ENCODE peak calls at places on chromosomes 4 and X, in ten cellular contexts. M is Karpas-422; F is testis; H is lung; K is astrocyte; J is CD8-positive, alpha-beta memory T cell; Y is body of pancreas; N is HCT116; I is effector memory CD4-positive, alpha-beta T cell; E is heart left ventricle. X is an unnamed sample.

GRCh38 chr4:61068745-61069144 is 131.4 kb upstream of the ADGRL3 start:
- DNase-seq in M (no peak), F (no peak), H (no peak), K (peak; percentile 62), J (no peak), Y (no peak), N (no peak), I (no peak), E (peak; percentile 30), X (no peak)

GRCh38 chrX:9339603-9340569 is 125.0 kb upstream of the TBL1X start:
- DNase-seq in M (no peak), F (peak; percentile 55), H (no peak), K (no peak), J (peak; percentile 47), Y (no peak), N (no peak), I (no peak), E (peak; percentile 56), X (no peak)

GRCh38 chr4:184309241-184310170 is 91.8 kb upstream of the ENPP6 start:
- DNase-seq in M (no peak), F (no peak), H (no peak), K (no peak), J (no peak), Y (no peak), N (no peak), I (no peak), E (no peak), X (no peak)

GRCh38 chrX:38484607-38485498 is 76.5 kb upstream of the TSPAN7 start:
- DNase-seq in M (no peak), F (peak; percentile 14), H (no peak), K (no peak), J (no peak), Y (no peak), N (no peak), I (no peak), E (no peak), X (no peak)

GRCh38 chr4:94634266-94634665 is 123.5 kb upstream of the BMPR1B start:
- DNase-seq in M (no peak), F (no peak), H (no peak), K (no peak), J (no peak), Y (no peak), N (no peak), I (no peak), E (no peak), X (no peak)

GRCh38 chrX:3384330-3384729 is 37.9 kb upstream of the MXRA5 start:
- DNase-seq in M (no peak), F (no peak), H (no peak), K (peak; percentile 84), J (no peak), Y (no peak), N (no peak), I (no peak), E (no peak), X (no peak)

GRCh38 chrX:46072776-46073175 is 472.4 kb downstream of the ZNF674 start:
- DNase-seq in M (no peak), F (no peak), H (no peak), K (peak; percentile 22), J (no peak), Y (no peak), N (no peak), I (no peak), E (no peak), X (no peak)

GRCh38 chr4:2537011-2537830 is 774 bp downstream of the FAM193A start:
- DNase-seq in M (peak; percentile 75), F (peak; percentile 54), H (peak; percentile 60), K (peak; percentile 24), J (peak; percentile 69), Y (peak; percentile 51), N (no peak), I (peak; percentile 35), E (peak; percentile 54), X (peak; percentile 84)

GRCh38 chr4:113539408-113539807 is 222.1 kb downstream of the CAMK2D start:
- DNase-seq in M (no peak), F (no peak), H (no peak), K (peak; percentile 79), J (no peak), Y (no peak), N (peak; percentile 31), I (no peak), E (no peak), X (no peak)

GRCh38 chr4:168854216-168854921 is 155.7 kb downstream of the CBR4 start:
- DNase-seq in M (no peak), F (no peak), H (no peak), K (no peak), J (no peak), Y (no peak), N (no peak), I (no peak), E (peak; percentile 57), X (no peak)

GRCh38 chr4:168853770-168854169 is 156.3 kb downstream of the CBR4 start:
- DNase-seq in M (no peak), F (no peak), H (no peak), K (no peak), J (no peak), Y (no peak), N (no peak), I (no peak), E (no peak), X (no peak)

GRCh38 chr4:168852933-168853713 is 156.9 kb downstream of the CBR4 start:
- DNase-seq in M (no peak), F (no peak), H (no peak), K (no peak), J (no peak), Y (no peak), N (no peak), I (no peak), E (no peak), X (no peak)

GRCh38 chr4:168850016-168850415 is 160.0 kb downstream of the CBR4 start:
- DNase-seq in M (no peak), F (peak; percentile 69), H (no peak), K (no peak), J (no peak), Y (no peak), N (no peak), I (no peak), E (no peak), X (no peak)

GRCh38 chr4:168852387-168852786 is 157.7 kb downstream of the CBR4 start:
- DNase-seq in M (no peak), F (no peak), H (no peak), K (no peak), J (no peak), Y (no peak), N (no peak), I (no peak), E (no peak), X (no peak)
- H3K4me1 ChIP-seq in M (peaks cover 3% of the 10 kb centered on the region), F (peaks cover 76% of the 10 kb centered on the region), H (peaks cover 7% of the 10 kb centered on the region), K (peaks cover 41% of the 10 kb centered on the region), J (no peaks in the 10 kb centered on the region), Y (no peaks in the 10 kb centered on the region), N (no peaks in the 10 kb centered on the region), I (no peaks in the 10 kb centered on the region), E (peaks cover 30% of the 10 kb centered on the region), X (peaks cover 8% of the 10 kb centered on the region)

GRCh38 chrX:140503230-140503585 is 1.7 kb downstream of the SOX3 start:
- DNase-seq in M (no peak), F (peak; percentile 41), H (no peak), K (no peak), J (no peak), Y (no peak), N (no peak), I (no peak), E (no peak), X (no peak)

GRCh38 chrX:140501321-140501720 is 3.5 kb downstream of the SOX3 start:
- DNase-seq in M (no peak), F (no peak), H (no peak), K (no peak), J (no peak), Y (no peak), N (no peak), I (no peak), E (no peak), X (no peak)

GRCh38 chrX:140501940-140502468 is 2.9 kb downstream of the SOX3 start:
- DNase-seq in M (no peak), F (no peak), H (no peak), K (no peak), J (no peak), Y (no peak), N (no peak), I (no peak), E (no peak), X (no peak)

GRCh38 chrX:140503714-140504351 is 1.0 kb downstream of the SOX3 start:
- DNase-seq in M (no peak), F (peak; percentile 56), H (no peak), K (peak; percentile 6), J (no peak), Y (no peak), N (no peak), I (no peak), E (no peak), X (no peak)

GRCh38 chrX:140502491-140503229 is 2.2 kb downstream of the SOX3 start:
- DNase-seq in M (no peak), F (no peak), H (no peak), K (no peak), J (no peak), Y (no peak), N (no peak), I (no peak), E (no peak), X (no peak)
- H3K27ac ChIP-seq in M (no peak overlapping the region), F (no peak overlapping the region), H (no peak overlapping the region), K (no peak overlapping the region), J (no peak overlapping the region), Y (no peak overlapping the region), N (no peak overlapping the region), I (no peak overlapping the region), E (no peak overlapping the region), X (no peak overlapping the region)

GRCh38 chrX:13699183-13699826 is 10.4 kb downstream of the RAB9A start:
- DNase-seq in M (peak; percentile 55), F (no peak), H (no peak), K (peak; percentile 20), J (no peak), Y (no peak), N (no peak), I (no peak), E (no peak), X (no peak)
- H3K4me1 ChIP-seq in M (peaks cover 74% of the 10 kb centered on the region), F (no peaks in the 10 kb centered on the region), H (peaks cover 6% of the 10 kb centered on the region), K (peaks cover 14% of the 10 kb centered on the region), J (peaks cover 50% of the 10 kb centered on the region), Y (peaks cover 71% of the 10 kb centered on the region), N (peaks cover 3% of the 10 kb centered on the region), I (peaks cover 2% of the 10 kb centered on the region), E (peaks cover 2% of the 10 kb centered on the region), X (peaks cover 13% of the 10 kb centered on the region)

GRCh38 chr4:22491939-22492338 is 23.9 kb downstream of the ADGRA3 start:
- DNase-seq in M (no peak), F (no peak), H (no peak), K (no peak), J (no peak), Y (no peak), N (no peak), I (no peak), E (no peak), X (no peak)

GRCh38 chr4:22490718-22491330 is 25.0 kb downstream of the ADGRA3 start:
- DNase-seq in M (no peak), F (no peak), H (no peak), K (no peak), J (no peak), Y (no peak), N (no peak), I (no peak), E (no peak), X (no peak)

GRCh38 chr4:22496165-22496813 is 19.6 kb downstream of the ADGRA3 start:
- DNase-seq in M (no peak), F (no peak), H (no peak), K (peak; percentile 63), J (no peak), Y (no peak), N (no peak), I (no peak), E (no peak), X (no peak)

GRCh38 chr4:22493523-22493922 is 22.3 kb downstream of the ADGRA3 start:
- DNase-seq in M (no peak), F (no peak), H (no peak), K (no peak), J (no peak), Y (no peak), N (no peak), I (no peak), E (no peak), X (no peak)

GRCh38 chr4:22492987-22493386 is 22.9 kb downstream of the ADGRA3 start:
- DNase-seq in M (no peak), F (no peak), H (no peak), K (no peak), J (no peak), Y (no peak), N (no peak), I (no peak), E (no peak), X (no peak)
- H3K27ac ChIP-seq in M (no peak overlapping the region), F (no peak overlapping the region), H (no peak overlapping the region), K (no peak overlapping the region), J (no peak overlapping the region), Y (no peak overlapping the region), N (no peak overlapping the region), I (no peak overlapping the region), E (no peak overlapping the region), X (no peak overlapping the region)